ENCODE peak calls at places on chromosomes 2 and 18, in nine cellular contexts. W is H9; B is lung; P is A549; V is GM06990; E is GM20000; M is K562; Z is activated CD8-positive, alpha-beta T cell treated with anti-CD3 and anti-CD28 coated beads for 36 hours; G is nephron progenitor cell. R is an unnamed sample.

GRCh38 chr18:79917351-79918088 is 33.9 kb downstream of the SLC66A2 start:
- DNase-seq in W (peak), E (peak), P (no peak), G (no peak), B (no peak), M (no peak), V (no peak), Z (no peak), R (no peak)

GRCh38 chr2:215435809-215436704 is at the start of gene FN1:
- DNase-seq in Z (peak), B (peak), M (peak), G (peak), V (peak), E (peak), W (peak), P (peak), R (peak)

GRCh38 chr18:63240541-63241316 is 78.8 kb downstream of the BCL2 start:
- DNase-seq in B (no peak), E (no peak), W (no peak), V (no peak), M (no peak), P (no peak), G (no peak), Z (no peak), R (no peak)

GRCh38 chr2:174821628-174822027 is 57.4 kb upstream of the CHRNA1 start:
- DNase-seq in V (no peak), M (no peak), Z (no peak), E (no peak), W (no peak), P (no peak), G (no peak), B (no peak), R (no peak)

GRCh38 chr2:10427568-10427975 is 20.6 kb downstream of the ODC1 start:
- DNase-seq in Z (no peak), E (no peak), B (no peak), P (no peak), V (no peak), G (no peak), W (no peak), M (no peak), R (no peak)

GRCh38 chr2:239266779-239267410 is 133.9 kb downstream of the HDAC4 start:
- DNase-seq in V (peak), W (no peak), B (no peak), Z (no peak), P (no peak), E (no peak), M (no peak), G (no peak), R (no peak)

GRCh38 chr2:177429688-177430325 is 37.2 kb downstream of the AGPS start:
- DNase-seq in E (no peak), G (no peak), M (no peak), P (no peak), Z (no peak), V (no peak), W (no peak), B (no peak), R (no peak)

GRCh38 chr2:239223330-239224248 is 177.2 kb downstream of the HDAC4 start:
- DNase-seq in V (no peak), W (no peak), B (no peak), P (no peak), M (no peak), E (no peak), G (no peak), Z (no peak), R (peak)

GRCh38 chr2:145025382-145025781 is 505.5 kb upstream of the ZEB2 start:
- DNase-seq in G (no peak), W (no peak), B (no peak), V (no peak), Z (no peak), E (no peak), P (no peak), M (no peak), R (no peak)

GRCh38 chr2:160315337-160315736 is 115.3 kb upstream of the ITGB6 start:
- DNase-seq in Z (no peak), W (no peak), M (no peak), V (no peak), E (no peak), G (no peak), P (no peak), B (no peak), R (no peak)

GRCh38 chr2:161122772-161123530 is 37.3 kb upstream of the TANK start:
- DNase-seq in B (peak), Z (peak), M (peak), E (no peak), V (no peak), G (no peak), P (peak), W (no peak), R (peak)

GRCh38 chr2:207184348-207184747 is 18.6 kb upstream of the KLF7 start:
- DNase-seq in V (no peak), G (no peak), Z (no peak), W (no peak), P (no peak), M (no peak), E (no peak), B (no peak), R (no peak)

GRCh38 chr18:74499633-74500032 is 3.5 kb downstream of the CNDP2 start:
- DNase-seq in M (peak), B (peak), Z (peak), V (peak), G (no peak), P (no peak), E (peak), W (peak), R (no peak)

GRCh38 chr2:65350714-65351113 is 81.7 kb downstream of the SPRED2 start:
- DNase-seq in M (peak), W (peak), E (peak), Z (peak), V (peak), B (no peak), G (peak), P (peak), R (no peak)

GRCh38 chr2:133581027-133581760 is 12.9 kb upstream of the NCKAP5 start:
- DNase-seq in B (no peak), W (no peak), Z (no peak), G (no peak), E (no peak), M (no peak), V (no peak), P (no peak), R (no peak)

GRCh38 chr2:48530033-48530804 is at the start of gene STON1:
- DNase-seq in Z (peak), G (peak), W (peak), B (no peak), V (peak), E (peak), P (peak), M (peak), R (no peak)

GRCh38 chr18:76382265-76382664 is 112.8 kb downstream of the ZNF516 start:
- DNase-seq in B (no peak), Z (no peak), P (no peak), E (no peak), W (no peak), M (no peak), V (no peak), G (no peak), R (no peak)

GRCh38 chr2:156695595-156695994 is 259.4 kb downstream of the GPD2 start:
- DNase-seq in G (no peak), Z (no peak), V (no peak), M (no peak), P (no peak), E (no peak), B (no peak), W (peak), R (no peak)

GRCh38 chr2:28613181-28613580 is 117.3 kb downstream of the PLB1 start:
- DNase-seq in M (no peak), V (no peak), B (no peak), G (no peak), E (no peak), Z (peak), W (no peak), P (no peak), R (no peak)

GRCh38 chr2:3264010-3264744 is 113.4 kb downstream of the EIPR1 start:
- DNase-seq in E (no peak), M (no peak), P (no peak), V (no peak), B (no peak), G (no peak), Z (no peak), W (no peak), R (no peak)

GRCh38 chr2:71607490-71607889 is 154.1 kb downstream of the DYSF start:
- DNase-seq in V (no peak), P (no peak), G (no peak), E (no peak), B (no peak), W (peak), Z (no peak), M (no peak), R (no peak)

GRCh38 chr2:221096651-221097567 is 475.2 kb downstream of the EPHA4 start:
- DNase-seq in Z (no peak), W (no peak), P (no peak), M (no peak), E (no peak), V (no peak), G (no peak), B (no peak), R (no peak)

GRCh38 chr2:47631840-47632398 is 151.0 kb upstream of the MSH6 start:
- DNase-seq in G (no peak), E (no peak), V (no peak), W (no peak), B (peak), Z (no peak), P (peak), M (no peak), R (no peak)

GRCh38 chr2:174248998-174249592 is 763 bp upstream of the OLA1 start:
- DNase-seq in V (no peak), E (no peak), Z (no peak), P (no peak), M (no peak), B (no peak), W (no peak), G (no peak), R (no peak)

GRCh38 chr2:222884114-222884764 is 23.4 kb downstream of the ACSL3 start:
- DNase-seq in Z (no peak), V (no peak), P (no peak), B (no peak), M (no peak), W (no peak), G (no peak), E (no peak), R (no peak)

GRCh38 chr2:109350526-109350925 is 221.5 kb downstream of the SH3RF3 start:
- DNase-seq in Z (no peak), M (no peak), V (no peak), G (no peak), B (no peak), P (no peak), W (no peak), E (no peak), R (no peak)

GRCh38 chr2:109348645-109349554 is 219.9 kb downstream of the SH3RF3 start:
- DNase-seq in P (no peak), V (no peak), W (no peak), Z (peak), M (no peak), G (no peak), B (no peak), E (no peak), R (no peak)

GRCh38 chr2:109348190-109348589 is 219.2 kb downstream of the SH3RF3 start:
- DNase-seq in M (no peak), P (no peak), E (no peak), Z (no peak), W (no peak), B (no peak), G (no peak), V (no peak), R (no peak)

GRCh38 chr2:109351164-109351756 is 222.3 kb downstream of the SH3RF3 start:
- DNase-seq in V (no peak), E (no peak), P (no peak), Z (peak), M (no peak), G (no peak), B (peak), W (no peak), R (no peak)

GRCh38 chr2:109349555-109350430 is 220.8 kb downstream of the SH3RF3 start:
- DNase-seq in Z (no peak), E (no peak), W (no peak), M (no peak), G (no peak), P (no peak), V (no peak), B (no peak), R (no peak)
- TF ChIP-seq CTCF in Z (peak), E (no peak), W (peak), M (peak), G (no peak), P (no peak), V (peak), B (no peak), R (no peak)

GRCh38 chr18:48937869-48938750 is 12.7 kb downstream of the SMAD7 start:
- DNase-seq in E (no peak), W (no peak), Z (no peak), V (no peak), P (no peak), G (no peak), M (no peak), B (no peak), R (no peak)

GRCh38 chr18:48939368-48940097 is 11.2 kb downstream of the SMAD7 start:
- DNase-seq in P (no peak), M (no peak), G (no peak), V (no peak), W (peak), Z (no peak), B (no peak), E (no peak), R (no peak)

GRCh38 chr18:48940854-48941531 is 9.8 kb downstream of the SMAD7 start:
- DNase-seq in M (no peak), E (peak), Z (peak), B (no peak), P (no peak), V (peak), G (no peak), W (no peak), R (no peak)

GRCh38 chr18:48941672-48942071 is 9.1 kb downstream of the SMAD7 start:
- DNase-seq in V (no peak), E (no peak), W (no peak), Z (no peak), M (no peak), B (no peak), P (no peak), G (no peak), R (no peak)

GRCh38 chr18:48938827-48939367 is 11.9 kb downstream of the SMAD7 start:
- DNase-seq in B (no peak), V (no peak), P (no peak), Z (no peak), M (no peak), E (no peak), W (no peak), G (no peak), R (no peak)
- TF ChIP-seq CTCF in B (no peak), V (no peak), P (no peak), Z (no peak), M (no peak), E (no peak), W (no peak), G (no peak), R (no peak)

DNA sequence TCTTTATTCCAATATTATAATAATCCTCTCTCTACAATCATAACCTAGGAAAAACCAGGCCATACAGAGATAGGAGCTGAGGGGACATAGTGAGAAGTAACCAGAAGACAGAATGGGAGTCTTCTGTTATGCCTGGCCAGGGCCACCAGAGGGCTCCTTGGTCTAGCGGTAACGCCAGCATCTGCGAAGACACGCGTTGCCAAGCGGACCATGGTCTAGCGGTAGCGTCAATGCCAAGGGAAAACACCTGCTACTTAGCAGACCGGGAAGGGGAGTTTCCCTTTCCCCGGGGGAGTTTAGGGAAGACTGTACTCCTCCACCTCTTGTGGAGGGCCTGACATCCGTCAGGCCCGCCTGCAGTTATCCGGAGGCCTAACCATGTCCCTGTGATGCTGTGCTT is 36.6 kb downstream of the ARL6IP6 start:
- DNase-seq in P (peak), M (no peak), Z (peak), G (peak), B (no peak), W (peak), V (peak), E (no peak), R (no peak)
- TF ChIP-seq CTCF in P (peak), M (peak), Z (peak), G (peak), B (no peak), W (peak), V (peak), E (no peak), R (peak)

DNA sequence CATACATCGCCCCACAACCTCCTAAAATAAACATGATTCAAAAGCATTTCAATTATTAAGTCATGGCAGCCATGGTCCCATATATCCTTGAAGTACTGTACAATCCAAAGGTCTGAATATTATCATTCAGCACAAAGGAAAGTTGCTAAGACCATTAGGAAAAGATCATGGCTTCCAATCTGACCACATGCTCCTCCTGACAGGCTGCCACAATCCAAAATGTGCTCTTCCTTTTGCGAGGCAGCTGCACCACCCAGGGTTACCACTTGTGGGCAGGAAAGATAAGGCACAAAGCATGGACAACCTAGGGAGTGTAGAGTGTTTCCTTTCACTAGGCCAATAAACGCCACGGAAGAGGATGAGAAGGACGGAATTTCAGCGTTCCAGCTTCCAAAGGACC is 5.4 kb downstream of the BOLA3 start:
- DNase-seq in P (peak), G (no peak), V (no peak), B (no peak), E (no peak), Z (no peak), M (peak), W (peak), R (no peak)
- TF ChIP-seq CTCF in P (no peak), G (peak), V (no peak), B (no peak), E (no peak), Z (no peak), M (peak), W (peak), R (no peak)

GRCh38 chr2:101153077-101153707 is 2.0 kb upstream of the TBC1D8 start:
- DNase-seq in W (no peak), B (no peak), P (no peak), V (no peak), Z (no peak), G (no peak), M (no peak), E (no peak), R (no peak)
- TF ChIP-seq CTCF in W (no peak), B (no peak), P (no peak), V (no peak), Z (no peak), G (no peak), M (no peak), E (no peak), R (no peak)

DNA sequence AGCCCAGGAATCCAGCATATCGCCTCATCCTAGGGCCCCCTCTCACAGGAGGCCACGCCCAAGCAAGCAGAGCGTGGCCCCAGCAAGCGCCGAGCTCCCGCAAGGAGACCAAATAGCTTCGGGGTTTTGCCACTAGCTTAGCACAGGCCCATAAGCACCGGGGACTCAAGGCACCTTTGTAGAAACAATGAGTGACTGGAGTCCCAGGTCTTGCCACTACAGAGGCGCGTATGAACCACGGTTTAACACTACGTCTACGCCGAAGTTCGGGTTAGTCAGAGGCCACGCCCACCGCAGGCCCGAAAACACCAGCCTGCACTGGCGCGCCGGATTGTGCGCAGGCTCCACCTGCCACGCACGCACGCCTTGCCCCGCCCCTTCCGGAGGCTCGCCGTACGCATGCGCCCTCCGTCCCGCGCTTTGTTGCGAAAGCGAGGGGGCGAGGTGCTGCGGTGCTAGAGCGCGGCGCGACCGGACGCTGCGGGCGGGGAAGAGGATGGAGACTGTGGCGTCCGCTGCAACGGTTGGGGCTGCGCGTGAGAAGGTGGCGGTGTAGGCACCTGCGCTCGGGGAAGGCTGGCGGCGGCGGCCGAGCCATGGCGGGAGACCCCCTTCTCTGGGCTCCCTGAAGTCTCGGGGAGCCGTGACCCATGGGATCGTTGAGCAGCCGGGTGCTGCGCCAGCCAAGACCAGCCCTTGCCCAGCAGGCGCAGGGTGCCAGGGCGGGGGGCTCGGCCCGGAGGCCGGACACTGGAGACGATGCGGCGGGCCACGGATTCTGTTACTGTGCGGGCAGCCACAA is at the start of gene GMCL1:
- DNase-seq in B (peak), P (peak), E (peak), W (peak), M (peak), G (peak), Z (peak), V (peak), R (peak)
- TF ChIP-seq CTCF in B (no peak), P (no peak), E (no peak), W (no peak), M (no peak), G (no peak), Z (no peak), V (no peak), R (peak)

DNA sequence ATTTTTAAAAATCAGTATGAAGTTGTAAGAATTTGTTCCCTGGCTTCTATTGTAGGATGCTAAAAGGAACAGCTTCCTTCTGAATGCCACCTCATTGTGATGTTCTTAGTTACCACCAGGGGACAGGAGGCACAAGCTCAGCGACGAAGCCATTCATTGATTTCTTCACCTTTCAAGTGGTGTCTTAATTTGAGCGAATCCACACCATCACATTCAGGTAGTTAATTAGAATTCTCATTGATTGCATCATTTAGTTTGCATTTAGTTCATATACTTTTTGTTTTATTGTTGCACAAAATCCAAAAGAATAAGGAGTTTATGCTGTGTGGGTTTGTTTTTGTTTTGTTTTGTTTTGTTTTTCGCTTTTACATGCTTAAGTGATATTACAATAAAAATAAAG is 23.1 kb downstream of the CYP27C1 start:
- DNase-seq in P (peak), G (no peak), W (no peak), E (peak), Z (peak), B (no peak), V (no peak), M (peak), R (peak)
- TF ChIP-seq CTCF in P (no peak), G (no peak), W (peak), E (peak), Z (peak), B (no peak), V (peak), M (peak), R (peak)

GRCh38 chr2:194559964-194560363 is 1097.1 kb upstream of the SLC39A10 start:
- DNase-seq in P (no peak), M (no peak), W (peak), Z (no peak), B (no peak), G (no peak), V (no peak), E (no peak), R (no peak)
- TF ChIP-seq CTCF in P (no peak), M (no peak), W (peak), Z (no peak), B (no peak), G (no peak), V (peak), E (no peak), R (no peak)

R was measured in HepG2.